ENCODE peak calls at places on chromosomes 16 and 17, in six cellular contexts. One of them, this sample, is unnamed.

GRCh38 chr17:68516732-68517131 is 4.5 kb downstream of the PRKAR1A start:
- DNase-seq in keratinocyte: no peak
- DNase-seq in activated CD8-positive, alpha-beta T cell treated with anti-CD3 and anti-CD28 coated beads for 36 hours: no peak
- DNase-seq in CD8-positive, alpha-beta T cell: no peak
- DNase-seq in sciatic nerve: no peak
- DNase-seq in NAMALWA: no peak
- DNase-seq in this sample: no peak

GRCh38 chr17:47966079-47966519 is 4.8 kb upstream of the CDK5RAP3 start:
- DNase-seq in keratinocyte: no peak
- DNase-seq in activated CD8-positive, alpha-beta T cell treated with anti-CD3 and anti-CD28 coated beads for 36 hours: no peak
- DNase-seq in CD8-positive, alpha-beta T cell: no peak
- DNase-seq in sciatic nerve: no peak
- DNase-seq in NAMALWA: no peak
- DNase-seq in this sample: no peak

GRCh38 chr16:57115504-57116182 is 23.3 kb downstream of the CPNE2 start:
- DNase-seq in keratinocyte: no peak
- DNase-seq in activated CD8-positive, alpha-beta T cell treated with anti-CD3 and anti-CD28 coated beads for 36 hours: no peak
- DNase-seq in CD8-positive, alpha-beta T cell: no peak
- DNase-seq in sciatic nerve: peak; percentile 78
- DNase-seq in NAMALWA: no peak
- DNase-seq in this sample: peak; percentile 18

GRCh38 chr17:42181851-42182207 is 887 bp upstream of the KCNH4 start:
- DNase-seq in keratinocyte: no peak
- DNase-seq in activated CD8-positive, alpha-beta T cell treated with anti-CD3 and anti-CD28 coated beads for 36 hours: no peak
- DNase-seq in CD8-positive, alpha-beta T cell: no peak
- DNase-seq in sciatic nerve: no peak
- DNase-seq in NAMALWA: no peak
- DNase-seq in this sample: no peak

GRCh38 chr17:64387545-64388171 is 3.0 kb downstream of the PECAM1 start:
- DNase-seq in keratinocyte: no peak
- DNase-seq in activated CD8-positive, alpha-beta T cell treated with anti-CD3 and anti-CD28 coated beads for 36 hours: no peak
- DNase-seq in CD8-positive, alpha-beta T cell: no peak
- DNase-seq in sciatic nerve: no peak
- DNase-seq in NAMALWA: no peak
- DNase-seq in this sample: no peak

GRCh38 chr17:16250635-16251034 is 33.6 kb downstream of the PIGL start:
- DNase-seq in keratinocyte: no peak
- DNase-seq in activated CD8-positive, alpha-beta T cell treated with anti-CD3 and anti-CD28 coated beads for 36 hours: peak; percentile 20
- DNase-seq in CD8-positive, alpha-beta T cell: no peak
- DNase-seq in sciatic nerve: no peak
- DNase-seq in NAMALWA: no peak
- DNase-seq in this sample: peak; percentile 70

GRCh38 chr16:12902511-12903324 is 1.3 kb downstream of the SHISA9 start:
- DNase-seq in keratinocyte: no peak
- DNase-seq in activated CD8-positive, alpha-beta T cell treated with anti-CD3 and anti-CD28 coated beads for 36 hours: no peak
- DNase-seq in CD8-positive, alpha-beta T cell: no peak
- DNase-seq in sciatic nerve: no peak
- DNase-seq in NAMALWA: no peak
- DNase-seq in this sample: no peak

GRCh38 chr16:15819046-15819445 is 37.8 kb downstream of the MYH11 start:
- DNase-seq in keratinocyte: no peak
- DNase-seq in activated CD8-positive, alpha-beta T cell treated with anti-CD3 and anti-CD28 coated beads for 36 hours: no peak
- DNase-seq in CD8-positive, alpha-beta T cell: no peak
- DNase-seq in sciatic nerve: no peak
- DNase-seq in NAMALWA: no peak
- DNase-seq in this sample: no peak

GRCh38 chr17:81417049-81417878 is 22.0 kb downstream of the BAHCC1 start:
- DNase-seq in keratinocyte: no peak
- DNase-seq in activated CD8-positive, alpha-beta T cell treated with anti-CD3 and anti-CD28 coated beads for 36 hours: no peak
- DNase-seq in CD8-positive, alpha-beta T cell: no peak
- DNase-seq in sciatic nerve: no peak
- DNase-seq in NAMALWA: no peak
- DNase-seq in this sample: peak; percentile 87

GRCh38 chr16:89700649-89701424 is 668 bp downstream of the SPATA2L start:
- DNase-seq in keratinocyte: no peak
- DNase-seq in activated CD8-positive, alpha-beta T cell treated with anti-CD3 and anti-CD28 coated beads for 36 hours: peak; percentile 73
- DNase-seq in CD8-positive, alpha-beta T cell: peak; percentile 20
- DNase-seq in sciatic nerve: no peak
- DNase-seq in NAMALWA: no peak
- DNase-seq in this sample: no peak

GRCh38 chr17:45650601-45651000 is 133.5 kb upstream of the CRHR1 start:
- DNase-seq in keratinocyte: no peak
- DNase-seq in activated CD8-positive, alpha-beta T cell treated with anti-CD3 and anti-CD28 coated beads for 36 hours: no peak
- DNase-seq in CD8-positive, alpha-beta T cell: no peak
- DNase-seq in sciatic nerve: no peak
- DNase-seq in NAMALWA: no peak
- DNase-seq in this sample: no peak

GRCh38 chr17:79388556-79389295 is 222.1 kb downstream of the RBFOX3 start:
- DNase-seq in keratinocyte: no peak
- DNase-seq in activated CD8-positive, alpha-beta T cell treated with anti-CD3 and anti-CD28 coated beads for 36 hours: peak; percentile 33
- DNase-seq in CD8-positive, alpha-beta T cell: no peak
- DNase-seq in sciatic nerve: no peak
- DNase-seq in NAMALWA: peak; percentile 62
- DNase-seq in this sample: peak; percentile 19

GRCh38 chr16:53369921-53370320 is 64.3 kb upstream of the RBL2 start:
- DNase-seq in keratinocyte: no peak
- DNase-seq in activated CD8-positive, alpha-beta T cell treated with anti-CD3 and anti-CD28 coated beads for 36 hours: no peak
- DNase-seq in CD8-positive, alpha-beta T cell: no peak
- DNase-seq in sciatic nerve: no peak
- DNase-seq in NAMALWA: no peak
- DNase-seq in this sample: peak; percentile 67

GRCh38 chr17:49508061-49508865 is 13.2 kb downstream of the NGFR start:
- DNase-seq in keratinocyte: peak; percentile 96
- DNase-seq in activated CD8-positive, alpha-beta T cell treated with anti-CD3 and anti-CD28 coated beads for 36 hours: no peak
- DNase-seq in CD8-positive, alpha-beta T cell: no peak
- DNase-seq in sciatic nerve: no peak
- DNase-seq in NAMALWA: no peak
- DNase-seq in this sample: no peak

GRCh38 chr16:70252355-70252988 is 732 bp upstream of the EXOSC6 start:
- DNase-seq in keratinocyte: no peak
- DNase-seq in activated CD8-positive, alpha-beta T cell treated with anti-CD3 and anti-CD28 coated beads for 36 hours: peak; percentile 47
- DNase-seq in CD8-positive, alpha-beta T cell: no peak
- DNase-seq in sciatic nerve: no peak
- DNase-seq in NAMALWA: peak; percentile 35
- DNase-seq in this sample: no peak

GRCh38 chr16:88771294-88771772 is 13.7 kb downstream of the PIEZO1 start:
- DNase-seq in keratinocyte: no peak
- DNase-seq in activated CD8-positive, alpha-beta T cell treated with anti-CD3 and anti-CD28 coated beads for 36 hours: no peak
- DNase-seq in CD8-positive, alpha-beta T cell: no peak
- DNase-seq in sciatic nerve: no peak
- DNase-seq in NAMALWA: no peak
- DNase-seq in this sample: no peak

GRCh38 chr17:28963212-28963611 is 11.9 kb upstream of the PHF12 start:
- DNase-seq in keratinocyte: no peak
- DNase-seq in activated CD8-positive, alpha-beta T cell treated with anti-CD3 and anti-CD28 coated beads for 36 hours: no peak
- DNase-seq in CD8-positive, alpha-beta T cell: no peak
- DNase-seq in sciatic nerve: no peak
- DNase-seq in NAMALWA: no peak
- DNase-seq in this sample: no peak

GRCh38 chr17:51761105-51761504 is 397.4 kb downstream of the CA10 start:
- DNase-seq in keratinocyte: no peak
- DNase-seq in activated CD8-positive, alpha-beta T cell treated with anti-CD3 and anti-CD28 coated beads for 36 hours: no peak
- DNase-seq in CD8-positive, alpha-beta T cell: no peak
- DNase-seq in sciatic nerve: no peak
- DNase-seq in NAMALWA: no peak
- DNase-seq in this sample: no peak

GRCh38 chr16:12425134-12425941 is 378.3 kb downstream of the CPPED1 start:
- DNase-seq in keratinocyte: no peak
- DNase-seq in activated CD8-positive, alpha-beta T cell treated with anti-CD3 and anti-CD28 coated beads for 36 hours: no peak
- DNase-seq in CD8-positive, alpha-beta T cell: no peak
- DNase-seq in sciatic nerve: no peak
- DNase-seq in NAMALWA: no peak
- DNase-seq in this sample: no peak

GRCh38 chr16:65071371-65072311 is 50.2 kb downstream of the CDH11 start:
- DNase-seq in keratinocyte: no peak
- DNase-seq in activated CD8-positive, alpha-beta T cell treated with anti-CD3 and anti-CD28 coated beads for 36 hours: no peak
- DNase-seq in CD8-positive, alpha-beta T cell: no peak
- DNase-seq in sciatic nerve: peak; percentile 57
- DNase-seq in NAMALWA: no peak
- DNase-seq in this sample: peak; percentile 74

GRCh38 chr17:80028030-80028429 is 7.6 kb downstream of the TBC1D16 start:
- DNase-seq in keratinocyte: no peak
- DNase-seq in activated CD8-positive, alpha-beta T cell treated with anti-CD3 and anti-CD28 coated beads for 36 hours: no peak
- DNase-seq in CD8-positive, alpha-beta T cell: no peak
- DNase-seq in sciatic nerve: no peak
- DNase-seq in NAMALWA: no peak
- DNase-seq in this sample: peak; percentile 64

GRCh38 chr17:75454193-75454592 is 2.2 kb upstream of the TMEM94 start:
- DNase-seq in keratinocyte: no peak
- DNase-seq in activated CD8-positive, alpha-beta T cell treated with anti-CD3 and anti-CD28 coated beads for 36 hours: no peak
- DNase-seq in CD8-positive, alpha-beta T cell: no peak
- DNase-seq in sciatic nerve: no peak
- DNase-seq in NAMALWA: peak; percentile 39
- DNase-seq in this sample: no peak